ENCODE peak calls at places on chromosomes 2 and 18, in nine cellular contexts. One of them, this sample, is unnamed.

GRCh38 chr2:132969371-132969985 is 299.5 kb upstream of the LYPD1 start:
- DNase-seq in endothelial cell of umbilical vein: peak
- DNase-seq in fibroblast of villous mesenchyme: no peak
- DNase-seq in kidney: no peak
- DNase-seq in MM.1S: no peak
- DNase-seq in Panc1: no peak
- DNase-seq in choroid plexus epithelial cell: no peak
- DNase-seq in fibroblast of lung: no peak
- DNase-seq in endodermal cell: no peak
- DNase-seq in this sample: peak

GRCh38 chr2:223545830-223546229 is 56.3 kb downstream of the SCG2 start:
- DNase-seq in MM.1S: no peak
- DNase-seq in fibroblast of villous mesenchyme: peak
- DNase-seq in endodermal cell: no peak
- DNase-seq in endothelial cell of umbilical vein: no peak
- DNase-seq in choroid plexus epithelial cell: peak
- DNase-seq in kidney: no peak
- DNase-seq in Panc1: no peak
- DNase-seq in fibroblast of lung: peak
- DNase-seq in this sample: no peak

GRCh38 chr2:17934721-17935120 is 56.3 kb downstream of the KCNS3 start:
- DNase-seq in endodermal cell: no peak
- DNase-seq in endothelial cell of umbilical vein: no peak
- DNase-seq in kidney: no peak
- DNase-seq in choroid plexus epithelial cell: peak
- DNase-seq in Panc1: no peak
- DNase-seq in fibroblast of villous mesenchyme: no peak
- DNase-seq in MM.1S: no peak
- DNase-seq in fibroblast of lung: peak
- DNase-seq in this sample: no peak

GRCh38 chr18:72830109-72830508 is 37.7 kb downstream of the NETO1 start:
- DNase-seq in fibroblast of villous mesenchyme: no peak
- DNase-seq in choroid plexus epithelial cell: peak
- DNase-seq in fibroblast of lung: peak
- DNase-seq in endothelial cell of umbilical vein: no peak
- DNase-seq in MM.1S: peak
- DNase-seq in Panc1: no peak
- DNase-seq in endodermal cell: peak
- DNase-seq in kidney: no peak
- DNase-seq in this sample: no peak

GRCh38 chr2:159285929-159286708 is at the start of gene WDSUB1:
- DNase-seq in Panc1: no peak
- DNase-seq in MM.1S: peak
- DNase-seq in fibroblast of lung: peak
- DNase-seq in endothelial cell of umbilical vein: peak
- DNase-seq in kidney: peak
- DNase-seq in endodermal cell: peak
- DNase-seq in fibroblast of villous mesenchyme: peak
- DNase-seq in choroid plexus epithelial cell: peak
- DNase-seq in this sample: peak

GRCh38 chr2:159650574-159650973 is 34.2 kb upstream of the BAZ2B start:
- DNase-seq in kidney: no peak
- DNase-seq in Panc1: no peak
- DNase-seq in endodermal cell: no peak
- DNase-seq in endothelial cell of umbilical vein: no peak
- DNase-seq in fibroblast of lung: no peak
- DNase-seq in choroid plexus epithelial cell: no peak
- DNase-seq in fibroblast of villous mesenchyme: no peak
- DNase-seq in MM.1S: no peak
- DNase-seq in this sample: no peak

GRCh38 chr2:241001413-241002274 is 3.2 kb downstream of the SNED1 start:
- DNase-seq in MM.1S: no peak
- DNase-seq in Panc1: no peak
- DNase-seq in fibroblast of lung: no peak
- DNase-seq in kidney: peak
- DNase-seq in endothelial cell of umbilical vein: no peak
- DNase-seq in fibroblast of villous mesenchyme: no peak
- DNase-seq in endodermal cell: peak
- DNase-seq in choroid plexus epithelial cell: no peak
- DNase-seq in this sample: no peak

GRCh38 chr18:77597726-77598125 is 348.1 kb downstream of the GALR1 start:
- DNase-seq in kidney: no peak
- DNase-seq in fibroblast of villous mesenchyme: no peak
- DNase-seq in fibroblast of lung: peak
- DNase-seq in endothelial cell of umbilical vein: no peak
- DNase-seq in Panc1: no peak
- DNase-seq in MM.1S: no peak
- DNase-seq in choroid plexus epithelial cell: peak
- DNase-seq in endodermal cell: no peak
- DNase-seq in this sample: no peak

GRCh38 chr2:190117305-190117704 is 54.8 kb upstream of the MSTN start:
- DNase-seq in MM.1S: no peak
- DNase-seq in Panc1: no peak
- DNase-seq in choroid plexus epithelial cell: no peak
- DNase-seq in fibroblast of villous mesenchyme: no peak
- DNase-seq in endodermal cell: no peak
- DNase-seq in endothelial cell of umbilical vein: no peak
- DNase-seq in fibroblast of lung: no peak
- DNase-seq in kidney: no peak
- DNase-seq in this sample: no peak

GRCh38 chr18:67771271-67771670 is 254.8 kb upstream of the DSEL start:
- DNase-seq in fibroblast of lung: peak
- DNase-seq in endothelial cell of umbilical vein: peak
- DNase-seq in Panc1: no peak
- DNase-seq in kidney: no peak
- DNase-seq in endodermal cell: no peak
- DNase-seq in fibroblast of villous mesenchyme: peak
- DNase-seq in choroid plexus epithelial cell: peak
- DNase-seq in MM.1S: no peak
- DNase-seq in this sample: no peak

GRCh38 chr2:96317584-96317997 is 7.5 kb upstream of the ITPRIPL1 start:
- DNase-seq in fibroblast of villous mesenchyme: no peak
- DNase-seq in choroid plexus epithelial cell: no peak
- DNase-seq in endothelial cell of umbilical vein: no peak
- DNase-seq in fibroblast of lung: no peak
- DNase-seq in MM.1S: no peak
- DNase-seq in endodermal cell: no peak
- DNase-seq in kidney: no peak
- DNase-seq in Panc1: no peak
- DNase-seq in this sample: no peak

GRCh38 chr18:8525692-8526091 is 83.5 kb upstream of the RAB12 start:
- DNase-seq in fibroblast of villous mesenchyme: no peak
- DNase-seq in choroid plexus epithelial cell: no peak
- DNase-seq in MM.1S: no peak
- DNase-seq in Panc1: no peak
- DNase-seq in endodermal cell: peak
- DNase-seq in endothelial cell of umbilical vein: no peak
- DNase-seq in fibroblast of lung: no peak
- DNase-seq in kidney: no peak
- DNase-seq in this sample: no peak

GRCh38 chr18:9722691-9723090 is 14.6 kb downstream of the RAB31 start:
- DNase-seq in Panc1: no peak
- DNase-seq in kidney: no peak
- DNase-seq in choroid plexus epithelial cell: peak
- DNase-seq in endothelial cell of umbilical vein: no peak
- DNase-seq in MM.1S: no peak
- DNase-seq in fibroblast of lung: no peak
- DNase-seq in endodermal cell: peak
- DNase-seq in fibroblast of villous mesenchyme: peak
- DNase-seq in this sample: peak

GRCh38 chr2:225434014-225434413 is 34.5 kb downstream of the NYAP2 start:
- DNase-seq in endodermal cell: peak
- DNase-seq in choroid plexus epithelial cell: no peak
- DNase-seq in MM.1S: no peak
- DNase-seq in endothelial cell of umbilical vein: no peak
- DNase-seq in Panc1: no peak
- DNase-seq in kidney: no peak
- DNase-seq in fibroblast of villous mesenchyme: no peak
- DNase-seq in fibroblast of lung: no peak
- DNase-seq in this sample: no peak

GRCh38 chr18:22466608-22467390 is 49.1 kb upstream of the CTAGE1 start:
- DNase-seq in Panc1: peak
- DNase-seq in kidney: no peak
- DNase-seq in MM.1S: no peak
- DNase-seq in endodermal cell: no peak
- DNase-seq in fibroblast of lung: peak
- DNase-seq in choroid plexus epithelial cell: peak
- DNase-seq in endothelial cell of umbilical vein: peak
- DNase-seq in fibroblast of villous mesenchyme: peak
- DNase-seq in this sample: no peak

GRCh38 chr2:38113999-38114708 is 38.2 kb upstream of the CYP1B1 start:
- DNase-seq in fibroblast of lung: peak
- DNase-seq in choroid plexus epithelial cell: peak
- DNase-seq in Panc1: no peak
- DNase-seq in kidney: no peak
- DNase-seq in endodermal cell: no peak
- DNase-seq in endothelial cell of umbilical vein: no peak
- DNase-seq in fibroblast of villous mesenchyme: peak
- DNase-seq in MM.1S: no peak
- DNase-seq in this sample: no peak

GRCh38 chr2:200314976-200315567 is 8.6 kb downstream of the SPATS2L start:
- DNase-seq in fibroblast of lung: peak
- DNase-seq in endothelial cell of umbilical vein: no peak
- DNase-seq in Panc1: no peak
- DNase-seq in MM.1S: no peak
- DNase-seq in endodermal cell: no peak
- DNase-seq in fibroblast of villous mesenchyme: no peak
- DNase-seq in kidney: no peak
- DNase-seq in choroid plexus epithelial cell: peak
- DNase-seq in this sample: no peak

GRCh38 chr2:120856421-120856862 is 120.8 kb downstream of the GLI2 start:
- DNase-seq in fibroblast of villous mesenchyme: peak
- DNase-seq in choroid plexus epithelial cell: peak
- DNase-seq in endodermal cell: peak
- DNase-seq in endothelial cell of umbilical vein: no peak
- DNase-seq in fibroblast of lung: peak
- DNase-seq in kidney: no peak
- DNase-seq in Panc1: no peak
- DNase-seq in MM.1S: no peak
- DNase-seq in this sample: no peak
- TF ChIP-seq CTCF in fibroblast of villous mesenchyme: peak
- TF ChIP-seq CTCF in choroid plexus epithelial cell: peak
- TF ChIP-seq CTCF in endodermal cell: peak
- TF ChIP-seq CTCF in endothelial cell of umbilical vein: no peak
- TF ChIP-seq CTCF in fibroblast of lung: peak
- TF ChIP-seq CTCF in kidney: no peak
- TF ChIP-seq CTCF in Panc1: no peak
- TF ChIP-seq CTCF in MM.1S: no peak
- TF ChIP-seq CTCF in this sample: no peak

GRCh38 chr2:218995561-218995960 is 2.3 kb upstream of the CRYBA2 start:
- DNase-seq in kidney: no peak
- DNase-seq in fibroblast of villous mesenchyme: no peak
- DNase-seq in Panc1: no peak
- DNase-seq in MM.1S: no peak
- DNase-seq in choroid plexus epithelial cell: no peak
- DNase-seq in fibroblast of lung: no peak
- DNase-seq in endothelial cell of umbilical vein: no peak
- DNase-seq in endodermal cell: no peak
- DNase-seq in this sample: no peak

GRCh38 chr2:218996937-218997336 is 3.7 kb upstream of the CRYBA2 start:
- DNase-seq in kidney: no peak
- DNase-seq in fibroblast of lung: no peak
- DNase-seq in fibroblast of villous mesenchyme: no peak
- DNase-seq in choroid plexus epithelial cell: no peak
- DNase-seq in endothelial cell of umbilical vein: no peak
- DNase-seq in endodermal cell: no peak
- DNase-seq in Panc1: no peak
- DNase-seq in MM.1S: no peak
- DNase-seq in this sample: no peak

GRCh38 chr2:218998414-218999002 is 5.3 kb upstream of the CRYBA2 start:
- DNase-seq in fibroblast of lung: no peak
- DNase-seq in kidney: no peak
- DNase-seq in endothelial cell of umbilical vein: no peak
- DNase-seq in choroid plexus epithelial cell: no peak
- DNase-seq in fibroblast of villous mesenchyme: no peak
- DNase-seq in Panc1: no peak
- DNase-seq in MM.1S: no peak
- DNase-seq in endodermal cell: no peak
- DNase-seq in this sample: no peak

GRCh38 chr2:218997730-218998129 is 4.5 kb upstream of the CRYBA2 start:
- DNase-seq in fibroblast of villous mesenchyme: no peak
- DNase-seq in choroid plexus epithelial cell: no peak
- DNase-seq in kidney: no peak
- DNase-seq in endodermal cell: no peak
- DNase-seq in Panc1: no peak
- DNase-seq in MM.1S: no peak
- DNase-seq in endothelial cell of umbilical vein: no peak
- DNase-seq in fibroblast of lung: no peak
- DNase-seq in this sample: no peak

DNA sequence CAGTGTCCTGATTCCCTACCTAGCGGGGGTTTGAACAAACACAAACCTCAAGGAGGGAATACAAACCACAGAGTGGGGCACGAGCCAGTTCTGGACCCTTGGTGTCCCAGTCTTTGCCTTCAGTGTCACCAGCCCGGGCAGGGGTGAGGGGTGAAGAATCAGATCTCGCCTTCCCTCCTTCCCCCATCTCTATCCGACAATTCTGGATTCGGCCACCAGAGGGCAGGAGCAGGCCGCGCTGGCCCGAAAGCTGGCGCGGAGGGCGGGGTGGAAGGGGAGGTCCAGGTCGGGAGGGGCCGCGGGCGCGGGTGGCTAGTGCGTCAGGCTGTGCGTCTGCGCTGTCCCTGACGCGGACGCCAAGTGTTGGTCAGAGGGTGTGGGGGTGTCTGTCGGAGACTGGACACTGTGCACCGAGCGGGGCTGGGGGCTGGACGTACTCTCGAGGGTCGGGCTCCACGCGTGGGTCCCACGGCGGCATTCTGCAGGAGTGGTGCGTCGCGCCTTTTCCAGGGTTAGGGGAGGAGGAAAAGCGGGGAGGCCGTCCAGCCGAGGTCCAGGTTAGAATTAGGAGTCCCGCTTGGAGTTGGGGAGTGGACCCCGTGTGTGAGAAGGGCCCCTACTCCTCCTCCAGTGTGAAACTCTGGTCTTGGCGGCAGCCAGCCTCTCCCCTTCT is 2.9 kb upstream of the CRYBA2 start:
- DNase-seq in Panc1: peak
- DNase-seq in fibroblast of villous mesenchyme: peak
- DNase-seq in endothelial cell of umbilical vein: peak
- DNase-seq in fibroblast of lung: peak
- DNase-seq in choroid plexus epithelial cell: peak
- DNase-seq in MM.1S: peak
- DNase-seq in kidney: peak
- DNase-seq in endodermal cell: peak
- DNase-seq in this sample: peak
- H3K4me3 ChIP-seq in Panc1: peak
- H3K4me3 ChIP-seq in fibroblast of villous mesenchyme: peak
- H3K4me3 ChIP-seq in endothelial cell of umbilical vein: no peak
- H3K4me3 ChIP-seq in fibroblast of lung: peak
- H3K4me3 ChIP-seq in choroid plexus epithelial cell: peak
- H3K4me3 ChIP-seq in MM.1S: peak
- H3K4me3 ChIP-seq in kidney: no peak
- H3K4me3 ChIP-seq in endodermal cell: peak
- H3K4me3 ChIP-seq in this sample: no peak

GRCh38 chr2:85769236-85769986 is 15.6 kb downstream of the ATOH8 start:
- DNase-seq in endodermal cell: peak
- DNase-seq in fibroblast of villous mesenchyme: no peak
- DNase-seq in fibroblast of lung: no peak
- DNase-seq in kidney: no peak
- DNase-seq in endothelial cell of umbilical vein: no peak
- DNase-seq in MM.1S: no peak
- DNase-seq in Panc1: no peak
- DNase-seq in choroid plexus epithelial cell: no peak
- DNase-seq in this sample: no peak
- TF ChIP-seq CTCF in endodermal cell: peak
- TF ChIP-seq CTCF in fibroblast of villous mesenchyme: peak
- TF ChIP-seq CTCF in fibroblast of lung: peak
- TF ChIP-seq CTCF in kidney: no peak
- TF ChIP-seq CTCF in endothelial cell of umbilical vein: peak
- TF ChIP-seq CTCF in MM.1S: peak
- TF ChIP-seq CTCF in Panc1: no peak
- TF ChIP-seq CTCF in choroid plexus epithelial cell: peak
- TF ChIP-seq CTCF in this sample: peak

GRCh38 chr2:177633910-177634294 is 241.3 kb downstream of the AGPS start:
- DNase-seq in choroid plexus epithelial cell: no peak
- DNase-seq in MM.1S: no peak
- DNase-seq in fibroblast of lung: no peak
- DNase-seq in kidney: no peak
- DNase-seq in Panc1: no peak
- DNase-seq in endothelial cell of umbilical vein: peak
- DNase-seq in fibroblast of villous mesenchyme: no peak
- DNase-seq in endodermal cell: no peak
- DNase-seq in this sample: no peak
- H3K4me3 ChIP-seq in choroid plexus epithelial cell: no peak
- H3K4me3 ChIP-seq in MM.1S: no peak
- H3K4me3 ChIP-seq in fibroblast of lung: no peak
- H3K4me3 ChIP-seq in kidney: no peak
- H3K4me3 ChIP-seq in Panc1: no peak
- H3K4me3 ChIP-seq in endothelial cell of umbilical vein: peak
- H3K4me3 ChIP-seq in fibroblast of villous mesenchyme: peak
- H3K4me3 ChIP-seq in endodermal cell: no peak
- H3K4me3 ChIP-seq in this sample: peak

This sample was measured in GM12865.